ENCODE peak calls at places on chromosome 16, in ten cellular contexts. W is HCT116; S is fibroblast of the aortic adventitia; A is stimulated activated CD8-positive, alpha-beta memory T cell treated with anti-CD3 and anti-CD28 coated beads, Interleukin-15, amount 100 ng/mL, for 24 hours; F is NCI-H1930; T is fibroblast of mammary gland; B is activated T-cell treated with anti-CD3 and anti-CD28 coated beads for 24 hours; N is dorsolateral prefrontal cortex; U is GDM1; H is activated CD8-positive, alpha-beta memory T cell treated with anti-CD3 and anti-CD28 coated beads for 48 hours. C is an unnamed sample.

GRCh38 chr16:14050297-14051027 is 20.7 kb upstream of the MRTFB start:
- DNase-seq in F (no peak), H (no peak), S (no peak), W (no peak), B (no peak), U (no peak), T (no peak), A (no peak), N (no peak), C (no peak)

GRCh38 chr16:7363397-7364053 is 30.9 kb downstream of the RBFOX1 start:
- DNase-seq in S (no peak), W (no peak), N (no peak), A (no peak), B (no peak), T (no peak), U (no peak), F (no peak), H (no peak), C (no peak)

GRCh38 chr16:26645629-26646028 is 421.1 kb upstream of the C16orf82 start:
- DNase-seq in N (peak), U (no peak), S (no peak), F (no peak), A (peak), H (no peak), W (no peak), B (peak), T (no peak), C (peak)

GRCh38 chr16:31411024-31411845 is 16.9 kb downstream of the COX6A2 start:
- DNase-seq in B (no peak), S (no peak), A (no peak), H (no peak), U (no peak), N (no peak), F (no peak), W (no peak), T (peak), C (no peak)

GRCh38 chr16:84739349-84740124 is 39.7 kb downstream of the USP10 start:
- DNase-seq in A (no peak), H (no peak), B (no peak), S (peak), U (no peak), W (no peak), N (no peak), F (no peak), T (peak), C (no peak)

GRCh38 chr16:29011851-29012250 is 27.0 kb downstream of the LAT start:
- DNase-seq in S (no peak), F (no peak), A (no peak), U (no peak), T (no peak), N (no peak), W (no peak), B (no peak), H (no peak), C (no peak)

GRCh38 chr16:67537270-67537635 is 8.6 kb downstream of the RIPOR1 start:
- DNase-seq in A (no peak), U (no peak), B (no peak), W (no peak), T (peak), N (no peak), F (no peak), S (no peak), H (no peak), C (peak)

GRCh38 chr16:67181346-67181745 is 2.4 kb downstream of the MATCAP1 start:
- DNase-seq in A (no peak), B (no peak), H (no peak), U (no peak), W (no peak), N (no peak), F (no peak), T (peak), S (peak), C (no peak)

GRCh38 chr16:5041604-5042133 is 7.9 kb upstream of the NAGPA start:
- DNase-seq in A (no peak), W (peak), N (no peak), F (no peak), U (no peak), H (no peak), T (peak), S (peak), B (no peak), C (no peak)

GRCh38 chr16:1677942-1678499 is at the start of gene JPT2:
- DNase-seq in N (peak), W (peak), B (peak), U (peak), H (peak), F (peak), A (peak), S (peak), T (peak), C (peak)

GRCh38 chr16:2054543-2055245 is 6.9 kb downstream of the TSC2 start:
- DNase-seq in T (no peak), B (no peak), S (no peak), H (no peak), F (no peak), N (no peak), U (no peak), A (no peak), W (no peak), C (no peak)

GRCh38 chr16:31253642-31254045 is 6.1 kb upstream of the ITGAM start:
- DNase-seq in H (no peak), T (peak), B (peak), S (no peak), W (no peak), A (no peak), U (peak), F (no peak), N (no peak), C (no peak)

GRCh38 chr16:71542377-71542776 is 16.2 kb downstream of the CHST4 start:
- DNase-seq in S (peak), B (peak), U (peak), F (peak), T (peak), A (no peak), W (peak), N (no peak), H (no peak), C (peak)

GRCh38 chr16:85279874-85280545 is 167.7 kb upstream of the CIBAR2 start:
- DNase-seq in N (no peak), A (no peak), H (no peak), B (no peak), F (no peak), U (no peak), S (no peak), T (no peak), W (no peak), C (no peak)

GRCh38 chr16:680967-681745 is 946 bp downstream of the STUB1 start:
- DNase-seq in S (peak), N (no peak), B (no peak), A (no peak), H (no peak), T (peak), U (no peak), W (no peak), F (peak), C (no peak)

GRCh38 chr16:89133457-89134127 is 38.0 kb upstream of the CDH15 start:
- DNase-seq in N (no peak), A (no peak), H (no peak), U (no peak), T (no peak), B (no peak), F (no peak), W (no peak), S (no peak), C (no peak)

GRCh38 chr16:7691533-7691932 is 358.9 kb downstream of the RBFOX1 start:
- DNase-seq in S (no peak), A (no peak), T (no peak), B (no peak), F (no peak), W (no peak), N (no peak), H (no peak), U (no peak), C (no peak)

GRCh38 chr16:3268294-3268693 is 11.9 kb upstream of the MEFV start:
- DNase-seq in U (no peak), N (no peak), S (no peak), A (no peak), T (no peak), W (no peak), H (no peak), B (no peak), F (no peak), C (no peak)

GRCh38 chr16:13936596-13937081 is 16.7 kb downstream of the ERCC4 start:
- DNase-seq in U (no peak), H (no peak), F (no peak), A (no peak), B (no peak), S (peak), T (peak), W (no peak), N (no peak), C (no peak)

GRCh38 chr16:5604770-5605169 is 507.2 kb upstream of the EEF2KMT start:
- DNase-seq in T (no peak), H (no peak), B (no peak), A (no peak), W (peak), U (no peak), F (peak), S (no peak), N (peak), C (no peak)

GRCh38 chr16:35506018-35506897 is 2046.8 kb downstream of the TP53TG3F start:
- DNase-seq in W (no peak), U (no peak), N (no peak), H (no peak), T (no peak), S (no peak), B (no peak), F (peak), A (no peak), C (no peak)

GRCh38 chr16:85393674-85394510 is 219.2 kb upstream of the GSE1 start:
- DNase-seq in B (peak), H (peak), W (no peak), A (peak), T (peak), N (no peak), F (peak), S (peak), U (no peak), C (peak)

GRCh38 chr16:26963109-26963508 is 103.6 kb upstream of the C16orf82 start:
- DNase-seq in W (peak), S (peak), U (no peak), F (no peak), B (peak), N (no peak), T (peak), A (no peak), H (no peak), C (peak)

GRCh38 chr16:7456221-7456620 is 123.6 kb downstream of the RBFOX1 start:
- DNase-seq in H (no peak), T (no peak), A (no peak), F (no peak), B (no peak), W (no peak), U (no peak), N (no peak), S (no peak), C (no peak)

GRCh38 chr16:8565498-8565897 is 24.8 kb downstream of the TMEM114 start:
- DNase-seq in B (no peak), W (no peak), T (no peak), H (no peak), F (peak), U (no peak), A (no peak), N (no peak), S (no peak), C (no peak)

GRCh38 chr16:1286492-1287094 is 22.8 kb upstream of the UBE2I start:
- DNase-seq in A (no peak), W (no peak), H (no peak), F (no peak), B (no peak), T (no peak), N (no peak), U (no peak), S (no peak), C (no peak)

GRCh38 chr16:89388536-89388935 is 101.8 kb downstream of the ANKRD11 start:
- DNase-seq in S (no peak), U (no peak), F (no peak), W (no peak), H (no peak), T (no peak), N (no peak), B (no peak), A (no peak), C (no peak)

GRCh38 chr16:53865492-53865863 is 161.5 kb downstream of the FTO start:
- DNase-seq in A (no peak), T (peak), H (no peak), S (peak), W (peak), N (no peak), U (peak), F (no peak), B (no peak), C (no peak)

GRCh38 chr16:53055603-53056527 is 1.1 kb downstream of the CHD9 start:
- DNase-seq in S (peak), A (no peak), T (peak), F (no peak), U (no peak), W (no peak), B (no peak), N (no peak), H (no peak), C (no peak)

GRCh38 chr16:27706156-27706705 is 156.3 kb downstream of the KATNIP start:
- DNase-seq in N (peak), T (no peak), H (no peak), A (no peak), S (no peak), U (no peak), W (no peak), F (no peak), B (no peak), C (no peak)

C was measured in neural crest cell.